ENCODE peak calls at places on chromosome 9, in four cellular contexts. W, Q, K and B are unnamed samples.

GRCh38 chr9:112354081-112354743 is 20.8 kb upstream of the PTBP3 start:
- DNase-seq in W (no peak), Q (no peak), K (no peak), B (no peak)

GRCh38 chr9:101569736-101570501 is 24.9 kb downstream of the PPP3R2 start:
- DNase-seq in W (no peak), Q (no peak), K (no peak), B (no peak)

GRCh38 chr9:36187414-36187813 is 3.3 kb upstream of the CLTA start:
- DNase-seq in W (no peak), Q (no peak), K (peak; percentile 88), B (no peak)

GRCh38 chr9:87610200-87611155 is 112.8 kb downstream of the DAPK1 start:
- DNase-seq in W (no peak), Q (no peak), K (no peak), B (no peak)

GRCh38 chr9:102518324-102518723 is 476.8 kb upstream of the CYLC2 start:
- DNase-seq in W (no peak), Q (no peak), K (no peak), B (no peak)

GRCh38 chr9:79684711-79685575 is 113.2 kb downstream of the TLE4 start:
- DNase-seq in W (no peak), Q (no peak), K (no peak), B (no peak)

GRCh38 chr9:108180511-108180910 is 675.3 kb downstream of the ACTL7B start:
- DNase-seq in W (no peak), Q (no peak), K (no peak), B (no peak)

GRCh38 chr9:129885018-129885669 is 49.9 kb downstream of the USP20 start:
- DNase-seq in W (no peak), Q (no peak), K (peak; percentile 56), B (no peak)

GRCh38 chr9:98989036-98990000 is 45.6 kb downstream of the COL15A1 start:
- DNase-seq in W (no peak), Q (no peak), K (peak; percentile 99), B (no peak)

GRCh38 chr9:84731696-84732095 is 62.2 kb downstream of the NTRK2 start:
- DNase-seq in W (no peak), Q (no peak), K (no peak), B (no peak)

GRCh38 chr9:89978185-89978584 is 373.4 kb downstream of the GADD45G start:
- DNase-seq in W (no peak), Q (no peak), K (no peak), B (no peak)

GRCh38 chr9:4413856-4414255 is 76.4 kb upstream of the SLC1A1 start:
- DNase-seq in W (no peak), Q (no peak), K (no peak), B (no peak)

GRCh38 chr9:107546859-107547258 is 57.3 kb upstream of the KLF4 start:
- DNase-seq in W (no peak), Q (no peak), K (no peak), B (no peak)

GRCh38 chr9:77575785-77576184 is 72.3 kb downstream of the GNA14 start:
- DNase-seq in W (no peak), Q (no peak), K (peak; percentile 48), B (no peak)

GRCh38 chr9:93026640-93027039 is 31.9 kb upstream of the SUSD3 start:
- DNase-seq in W (no peak), Q (no peak), K (no peak), B (no peak)